ENCODE peak calls at places on chromosomes 13 and 19, in seven cellular contexts. T is CD8-positive, alpha-beta T cell; B is heart right ventricle; X is cardiac fibroblast; J is A673; V is cardiac muscle cell; Y is hepatocyte. L is an unnamed sample.

GRCh38 chr13:98977568-98978270 is at the start of gene DOCK9:
- DNase-seq in T (no peak), B (peak; percentile 77), X (peak; percentile 79), J (no peak), V (peak; percentile 81), Y (peak; percentile 43), L (no peak)

GRCh38 chr13:25446261-25446660 is 74.5 kb downstream of the ATP8A2 start:
- DNase-seq in T (no peak), B (no peak), X (no peak), J (no peak), V (no peak), Y (no peak), L (no peak)

GRCh38 chr13:87923713-87924112 is 252.5 kb downstream of the SLITRK5 start:
- DNase-seq in T (no peak), B (no peak), X (no peak), J (no peak), V (no peak), Y (no peak), L (no peak)

GRCh38 chr19:8221161-8221560 is 12.0 kb downstream of the CERS4 start:
- DNase-seq in T (no peak), B (no peak), X (no peak), J (no peak), V (no peak), Y (no peak), L (no peak)

GRCh38 chr13:35349673-35350278 is 126.7 kb downstream of the MAB21L1 start:
- DNase-seq in T (no peak), B (no peak), X (no peak), J (no peak), V (peak; percentile 25), Y (peak; percentile 43), L (no peak)

GRCh38 chr13:21557995-21558394 is 46.0 kb downstream of the MICU2 start:
- DNase-seq in T (no peak), B (no peak), X (peak; percentile 29), J (peak; percentile 71), V (peak; percentile 32), Y (no peak), L (no peak)

GRCh38 chr13:35855531-35856019 is 275.6 kb downstream of the DCLK1 start:
- DNase-seq in T (no peak), B (no peak), X (peak; percentile 26), J (peak; percentile 4), V (no peak), Y (no peak), L (no peak)

GRCh38 chr19:58261968-58262921 is 16.5 kb upstream of the ZNF8 start:
- DNase-seq in T (no peak), B (no peak), X (peak; percentile 29), J (no peak), V (no peak), Y (no peak), L (no peak)

GRCh38 chr19:51398096-51398704 is 7.8 kb upstream of the C19orf84 start:
- DNase-seq in T (no peak), B (no peak), X (peak; percentile 43), J (peak; percentile 59), V (peak; percentile 39), Y (peak; percentile 29), L (no peak)

GRCh38 chr19:53424968-53425597 is 6.7 kb upstream of the ZNF761 start:
- DNase-seq in T (peak; percentile 70), B (peak; percentile 56), X (peak; percentile 80), J (peak; percentile 75), V (peak; percentile 83), Y (peak; percentile 90), L (peak; percentile 43)

GRCh38 chr19:56118666-56119584 is 2.2 kb downstream of the ZNF787 start:
- DNase-seq in T (no peak), B (no peak), X (no peak), J (no peak), V (no peak), Y (no peak), L (no peak)

GRCh38 chr19:21568816-21569496 is 63.6 kb downstream of the ZNF429 start:
- DNase-seq in T (peak; percentile 92), B (peak; percentile 86), X (peak; percentile 95), J (no peak), V (peak; percentile 96), Y (no peak), L (peak; percentile 72)

GRCh38 chr13:85538957-85539356 is 260.3 kb downstream of the SLITRK6 start:
- DNase-seq in T (no peak), B (no peak), X (no peak), J (no peak), V (no peak), Y (no peak), L (no peak)

GRCh38 chr13:97889803-97890202 is 63.7 kb upstream of the IPO5 start:
- DNase-seq in T (no peak), B (peak; percentile 31), X (peak; percentile 22), J (no peak), V (no peak), Y (no peak), L (no peak)

GRCh38 chr19:18306209-18306902 is 16.5 kb downstream of the LSM4 start:
- DNase-seq in T (no peak), B (no peak), X (no peak), J (no peak), V (no peak), Y (no peak), L (no peak)

GRCh38 chr19:18308051-18308947 is 14.6 kb downstream of the LSM4 start:
- DNase-seq in T (no peak), B (no peak), X (no peak), J (no peak), V (no peak), Y (no peak), L (no peak)

GRCh38 chr19:18304496-18305312 is 18.2 kb downstream of the LSM4 start:
- DNase-seq in T (peak; percentile 86), B (peak; percentile 89), X (peak; percentile 75), J (peak; percentile 81), V (peak; percentile 89), Y (peak; percentile 94), L (no peak)

GRCh38 chr19:18308948-18309325 is 13.9 kb downstream of the LSM4 start:
- DNase-seq in T (no peak), B (no peak), X (no peak), J (no peak), V (no peak), Y (no peak), L (no peak)

GRCh38 chr19:18306903-18307681 is 15.8 kb downstream of the LSM4 start:
- DNase-seq in T (peak; percentile 47), B (no peak), X (no peak), J (no peak), V (no peak), Y (no peak), L (no peak)
- TF ChIP-seq CTCF in T (no peak), B (no peak), X (no peak), J (no peak), V (no peak), Y (no peak), L (no peak)

DNA sequence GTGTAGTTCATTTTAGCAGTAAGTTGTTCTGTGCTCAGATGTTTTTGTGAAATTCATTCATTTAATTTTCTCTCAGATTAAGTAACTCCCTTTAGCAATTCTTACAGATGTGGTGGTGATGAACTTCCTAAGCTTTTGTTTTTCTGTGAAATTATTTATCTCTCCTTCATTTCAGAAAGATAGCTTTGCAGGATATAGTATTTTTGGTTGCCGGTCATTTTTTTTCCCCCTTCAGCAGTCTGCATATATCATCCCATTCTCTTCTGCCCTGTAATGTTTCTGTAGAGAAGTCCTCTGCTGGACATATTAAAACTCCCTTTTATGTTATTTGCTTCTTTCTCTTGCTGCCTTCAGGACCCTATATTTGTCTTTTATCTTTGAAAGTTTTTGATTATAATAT is 470.2 kb downstream of the PCDH9 start:
- DNase-seq in T (no peak), B (no peak), X (no peak), J (no peak), V (no peak), Y (no peak), L (no peak)
- TF ChIP-seq CTCF in T (no peak), B (no peak), X (no peak), J (no peak), V (no peak), Y (no peak), L (no peak)

GRCh38 chr19:23436318-23436717 is 41.0 kb upstream of the ZNF91 start:
- DNase-seq in T (no peak), B (no peak), X (no peak), J (no peak), V (no peak), Y (no peak), L (no peak)
- TF ChIP-seq CTCF in T (no peak), B (peak; percentile 7), X (peak; percentile 35), J (peak; percentile 10), V (peak; percentile 5), Y (no peak), L (no peak)

DNA sequence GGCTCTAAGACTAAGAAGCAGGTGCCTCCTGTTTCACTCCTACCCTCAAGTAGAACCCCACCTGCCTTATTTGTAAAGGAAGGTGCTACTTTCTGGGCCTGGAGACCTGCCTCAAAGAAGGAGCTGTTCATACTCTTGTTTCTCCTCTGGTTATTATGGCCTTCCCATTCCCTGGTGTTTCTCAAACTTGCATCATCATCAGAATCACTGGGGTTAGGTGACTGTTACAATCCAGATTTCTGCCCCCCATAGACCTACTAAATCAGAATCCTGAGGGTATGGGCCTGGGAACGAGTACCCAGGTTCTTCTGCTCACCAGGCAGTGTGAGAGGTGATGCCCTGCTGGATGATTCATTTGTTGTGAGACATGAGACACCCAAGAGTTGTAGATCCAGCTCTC is 18.4 kb downstream of the SAMD4B start:
- DNase-seq in T (no peak), B (no peak), X (no peak), J (no peak), V (no peak), Y (no peak), L (no peak)
- TF ChIP-seq CTCF in T (no peak), B (no peak), X (no peak), J (no peak), V (no peak), Y (no peak), L (no peak)

L was measured in omental fat pad.